ENCODE peak calls at places on chromosomes 4 and X, in nine cellular contexts. One of them, this sample, is unnamed.

GRCh38 chr4:80265571-80266266 is 745 bp upstream of the FGF5 start:
- DNase-seq in left ventricle myocardium inferior: no peak
- DNase-seq in mammary epithelial cell: peak; percentile 80
- DNase-seq in right lobe of liver: no peak
- DNase-seq in testis: no peak
- DNase-seq in gastrocnemius medialis: no peak
- DNase-seq in suprapubic skin: peak; percentile 58
- DNase-seq in A673: no peak
- DNase-seq in kidney: no peak
- DNase-seq in this sample: no peak

GRCh38 chrX:43969504-43970501 is 3.4 kb downstream of the NDP start:
- DNase-seq in left ventricle myocardium inferior: no peak
- DNase-seq in mammary epithelial cell: no peak
- DNase-seq in right lobe of liver: no peak
- DNase-seq in testis: peak; percentile 14
- DNase-seq in gastrocnemius medialis: no peak
- DNase-seq in suprapubic skin: no peak
- DNase-seq in A673: no peak
- DNase-seq in kidney: peak; percentile 61
- DNase-seq in this sample: no peak

GRCh38 chrX:136163694-136164093 is 16.4 kb downstream of the FHL1 start:
- DNase-seq in left ventricle myocardium inferior: no peak
- DNase-seq in mammary epithelial cell: no peak
- DNase-seq in right lobe of liver: no peak
- DNase-seq in testis: no peak
- DNase-seq in gastrocnemius medialis: no peak
- DNase-seq in suprapubic skin: no peak
- DNase-seq in A673: no peak
- DNase-seq in kidney: no peak
- DNase-seq in this sample: no peak

GRCh38 chr4:74967324-74967723 is 34.4 kb downstream of the PARM1 start:
- DNase-seq in left ventricle myocardium inferior: no peak
- DNase-seq in mammary epithelial cell: peak; percentile 2
- DNase-seq in right lobe of liver: no peak
- DNase-seq in testis: no peak
- DNase-seq in gastrocnemius medialis: no peak
- DNase-seq in suprapubic skin: no peak
- DNase-seq in A673: no peak
- DNase-seq in kidney: no peak
- DNase-seq in this sample: no peak

GRCh38 chr4:144374065-144374464 is 233.5 kb upstream of the GYPA start:
- DNase-seq in left ventricle myocardium inferior: no peak
- DNase-seq in mammary epithelial cell: no peak
- DNase-seq in right lobe of liver: no peak
- DNase-seq in testis: no peak
- DNase-seq in gastrocnemius medialis: no peak
- DNase-seq in suprapubic skin: no peak
- DNase-seq in A673: no peak
- DNase-seq in kidney: no peak
- DNase-seq in this sample: no peak

GRCh38 chr4:176849076-176849475 is 56.4 kb upstream of the VEGFC start:
- DNase-seq in left ventricle myocardium inferior: no peak
- DNase-seq in mammary epithelial cell: peak; percentile 41
- DNase-seq in right lobe of liver: no peak
- DNase-seq in testis: no peak
- DNase-seq in gastrocnemius medialis: no peak
- DNase-seq in suprapubic skin: no peak
- DNase-seq in A673: no peak
- DNase-seq in kidney: no peak
- DNase-seq in this sample: no peak

GRCh38 chr4:8651661-8652180 is 59.2 kb downstream of the CPZ start:
- DNase-seq in left ventricle myocardium inferior: no peak
- DNase-seq in mammary epithelial cell: no peak
- DNase-seq in right lobe of liver: no peak
- DNase-seq in testis: no peak
- DNase-seq in gastrocnemius medialis: no peak
- DNase-seq in suprapubic skin: no peak
- DNase-seq in A673: no peak
- DNase-seq in kidney: peak; percentile 58
- DNase-seq in this sample: peak; percentile 70

GRCh38 chrX:131741103-131741581 is 197.3 kb downstream of the OR13H1 start:
- DNase-seq in left ventricle myocardium inferior: no peak
- DNase-seq in mammary epithelial cell: peak; percentile 79
- DNase-seq in right lobe of liver: peak; percentile 74
- DNase-seq in testis: no peak
- DNase-seq in gastrocnemius medialis: no peak
- DNase-seq in suprapubic skin: peak; percentile 85
- DNase-seq in A673: no peak
- DNase-seq in kidney: peak; percentile 89
- DNase-seq in this sample: peak; percentile 82

GRCh38 chr4:141464366-141464765 is 172.0 kb upstream of the IL15 start:
- DNase-seq in left ventricle myocardium inferior: no peak
- DNase-seq in mammary epithelial cell: no peak
- DNase-seq in right lobe of liver: no peak
- DNase-seq in testis: no peak
- DNase-seq in gastrocnemius medialis: no peak
- DNase-seq in suprapubic skin: no peak
- DNase-seq in A673: no peak
- DNase-seq in kidney: no peak
- DNase-seq in this sample: no peak

GRCh38 chrX:105451426-105451825 is 230.9 kb upstream of the TEX13A start:
- DNase-seq in left ventricle myocardium inferior: no peak
- DNase-seq in mammary epithelial cell: no peak
- DNase-seq in right lobe of liver: no peak
- DNase-seq in testis: no peak
- DNase-seq in gastrocnemius medialis: no peak
- DNase-seq in suprapubic skin: no peak
- DNase-seq in A673: no peak
- DNase-seq in kidney: no peak
- DNase-seq in this sample: no peak

GRCh38 chr4:26023191-26023972 is 109.4 kb downstream of the SMIM20 start:
- DNase-seq in left ventricle myocardium inferior: no peak
- DNase-seq in mammary epithelial cell: no peak
- DNase-seq in right lobe of liver: no peak
- DNase-seq in testis: no peak
- DNase-seq in gastrocnemius medialis: no peak
- DNase-seq in suprapubic skin: no peak
- DNase-seq in A673: no peak
- DNase-seq in kidney: no peak
- DNase-seq in this sample: no peak

GRCh38 chrX:2691543-2692220 is 587 bp downstream of the CD99 start:
- DNase-seq in left ventricle myocardium inferior: peak; percentile 77
- DNase-seq in mammary epithelial cell: no peak
- DNase-seq in right lobe of liver: peak; percentile 61
- DNase-seq in testis: peak; percentile 72
- DNase-seq in gastrocnemius medialis: peak; percentile 74
- DNase-seq in suprapubic skin: peak; percentile 82
- DNase-seq in A673: peak; percentile 74
- DNase-seq in kidney: peak; percentile 81
- DNase-seq in this sample: peak; percentile 83

GRCh38 chrX:2694868-2695267 is 3.8 kb downstream of the CD99 start:
- DNase-seq in left ventricle myocardium inferior: no peak
- DNase-seq in mammary epithelial cell: no peak
- DNase-seq in right lobe of liver: no peak
- DNase-seq in testis: no peak
- DNase-seq in gastrocnemius medialis: no peak
- DNase-seq in suprapubic skin: no peak
- DNase-seq in A673: no peak
- DNase-seq in kidney: no peak
- DNase-seq in this sample: no peak

GRCh38 chrX:2693123-2693438 is 2.0 kb downstream of the CD99 start:
- DNase-seq in left ventricle myocardium inferior: no peak
- DNase-seq in mammary epithelial cell: no peak
- DNase-seq in right lobe of liver: no peak
- DNase-seq in testis: no peak
- DNase-seq in gastrocnemius medialis: no peak
- DNase-seq in suprapubic skin: no peak
- DNase-seq in A673: no peak
- DNase-seq in kidney: no peak
- DNase-seq in this sample: no peak

GRCh38 chrX:2692221-2693122 is 1.4 kb downstream of the CD99 start:
- DNase-seq in left ventricle myocardium inferior: peak; percentile 63
- DNase-seq in mammary epithelial cell: no peak
- DNase-seq in right lobe of liver: peak; percentile 42
- DNase-seq in testis: peak; percentile 63
- DNase-seq in gastrocnemius medialis: no peak
- DNase-seq in suprapubic skin: no peak
- DNase-seq in A673: no peak
- DNase-seq in kidney: no peak
- DNase-seq in this sample: peak; percentile 43

DNA sequence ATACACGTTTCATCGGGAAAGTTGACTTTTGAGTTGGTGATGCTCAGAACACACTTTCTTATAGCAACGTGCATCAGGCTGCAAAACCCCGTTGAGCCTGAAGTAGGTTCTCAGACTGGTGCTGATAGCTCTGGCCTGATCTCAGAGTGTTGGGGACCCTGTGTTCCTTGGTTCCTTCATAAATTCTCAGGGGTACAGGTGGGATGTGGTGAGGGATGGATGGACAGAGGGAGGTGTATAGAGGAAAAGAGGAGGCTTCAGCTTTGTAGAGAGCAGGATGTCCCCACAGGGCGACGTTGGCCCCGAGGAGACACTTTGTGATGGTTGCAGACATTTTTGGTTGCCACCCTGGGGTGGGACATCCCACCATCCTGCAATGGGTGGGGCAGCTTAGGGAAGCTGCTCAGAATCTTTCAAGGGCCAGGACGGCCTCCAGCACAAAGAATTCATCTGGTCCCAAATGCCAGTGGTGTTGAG is 2.5 kb downstream of the CD99 start:
- DNase-seq in left ventricle myocardium inferior: no peak
- DNase-seq in mammary epithelial cell: no peak
- DNase-seq in right lobe of liver: no peak
- DNase-seq in testis: no peak
- DNase-seq in gastrocnemius medialis: no peak
- DNase-seq in suprapubic skin: no peak
- DNase-seq in A673: no peak
- DNase-seq in kidney: no peak
- DNase-seq in this sample: no peak
- H3K4me1 ChIP-seq in left ventricle myocardium inferior: peaks cover 83% of the 10 kb centered on the region
- H3K4me1 ChIP-seq in mammary epithelial cell: peaks cover 18% of the 10 kb centered on the region
- H3K4me1 ChIP-seq in right lobe of liver: peaks cover 7% of the 10 kb centered on the region
- H3K4me1 ChIP-seq in testis: peaks cover 50% of the 10 kb centered on the region
- H3K4me1 ChIP-seq in gastrocnemius medialis: peaks cover 59% of the 10 kb centered on the region
- H3K4me1 ChIP-seq in suprapubic skin: peaks cover 68% of the 10 kb centered on the region
- H3K4me1 ChIP-seq in A673: peaks cover 52% of the 10 kb centered on the region
- H3K4me1 ChIP-seq in kidney: peaks cover 9% of the 10 kb centered on the region
- H3K4me1 ChIP-seq in this sample: peaks cover 64% of the 10 kb centered on the region

DNA sequence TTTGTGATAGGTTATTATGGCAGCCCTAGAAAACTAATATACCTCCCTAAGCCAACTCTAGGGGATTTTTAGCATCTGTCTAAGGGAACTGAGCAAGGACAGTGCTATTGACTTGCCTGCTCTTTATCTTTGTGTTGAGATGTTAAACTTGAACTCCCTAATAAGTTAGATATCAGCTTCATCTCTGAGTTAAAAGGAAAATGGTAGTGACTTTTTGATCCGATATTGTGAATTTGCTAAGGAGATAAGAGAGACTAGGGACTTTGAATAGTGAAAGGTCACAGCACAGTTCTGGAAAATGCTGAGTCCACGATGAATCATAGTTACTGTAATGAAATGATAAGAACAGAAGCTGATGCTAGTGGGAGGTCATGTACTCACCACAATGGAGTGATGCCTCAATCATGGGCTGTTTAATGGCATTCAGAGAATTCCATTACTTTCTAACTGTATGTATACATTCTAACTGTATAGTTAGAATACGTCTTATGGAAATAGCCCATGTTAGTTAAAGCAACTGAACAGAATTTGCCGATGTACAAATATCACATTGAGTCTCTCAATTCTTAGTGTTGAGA is 147.2 kb downstream of the GLRA3 start:
- DNase-seq in left ventricle myocardium inferior: no peak
- DNase-seq in mammary epithelial cell: peak; percentile 9
- DNase-seq in right lobe of liver: no peak
- DNase-seq in testis: no peak
- DNase-seq in gastrocnemius medialis: no peak
- DNase-seq in suprapubic skin: no peak
- DNase-seq in A673: no peak
- DNase-seq in kidney: no peak
- DNase-seq in this sample: no peak
- H3K27ac ChIP-seq in left ventricle myocardium inferior: no peak overlapping the region
- H3K27ac ChIP-seq in mammary epithelial cell: no peak overlapping the region
- H3K27ac ChIP-seq in right lobe of liver: no peak overlapping the region
- H3K27ac ChIP-seq in testis: no peak overlapping the region
- H3K27ac ChIP-seq in gastrocnemius medialis: no peak overlapping the region
- H3K27ac ChIP-seq in suprapubic skin: no peak overlapping the region
- H3K27ac ChIP-seq in A673: no peak overlapping the region
- H3K27ac ChIP-seq in kidney: no peak overlapping the region
- H3K27ac ChIP-seq in this sample: no peak overlapping the region

GRCh38 chr4:52646096-52646495 is 13.0 kb downstream of the USP46 start:
- DNase-seq in left ventricle myocardium inferior: no peak
- DNase-seq in mammary epithelial cell: no peak
- DNase-seq in right lobe of liver: no peak
- DNase-seq in testis: no peak
- DNase-seq in gastrocnemius medialis: no peak
- DNase-seq in suprapubic skin: no peak
- DNase-seq in A673: no peak
- DNase-seq in kidney: no peak
- DNase-seq in this sample: no peak
- H3K4me3 ChIP-seq in left ventricle myocardium inferior: no peak overlapping the region
- H3K4me3 ChIP-seq in mammary epithelial cell: no peak overlapping the region
- H3K4me3 ChIP-seq in right lobe of liver: no peak overlapping the region
- H3K4me3 ChIP-seq in testis: no peak overlapping the region
- H3K4me3 ChIP-seq in gastrocnemius medialis: no peak overlapping the region
- H3K4me3 ChIP-seq in suprapubic skin: no peak overlapping the region
- H3K4me3 ChIP-seq in A673: no peak overlapping the region
- H3K4me3 ChIP-seq in kidney: no peak overlapping the region
- H3K4me3 ChIP-seq in this sample: no peak overlapping the region

GRCh38 chr4:185834778-185835177 is 22.8 kb upstream of the SORBS2 start:
- DNase-seq in left ventricle myocardium inferior: no peak
- DNase-seq in mammary epithelial cell: no peak
- DNase-seq in right lobe of liver: no peak
- DNase-seq in testis: no peak
- DNase-seq in gastrocnemius medialis: no peak
- DNase-seq in suprapubic skin: no peak
- DNase-seq in A673: no peak
- DNase-seq in kidney: no peak
- DNase-seq in this sample: no peak

GRCh38 chr4:185836268-185837084 is 24.5 kb upstream of the SORBS2 start:
- DNase-seq in left ventricle myocardium inferior: no peak
- DNase-seq in mammary epithelial cell: no peak
- DNase-seq in right lobe of liver: no peak
- DNase-seq in testis: no peak
- DNase-seq in gastrocnemius medialis: no peak
- DNase-seq in suprapubic skin: no peak
- DNase-seq in A673: no peak
- DNase-seq in kidney: no peak
- DNase-seq in this sample: no peak

GRCh38 chr4:185834088-185834487 is 22.1 kb upstream of the SORBS2 start:
- DNase-seq in left ventricle myocardium inferior: no peak
- DNase-seq in mammary epithelial cell: no peak
- DNase-seq in right lobe of liver: no peak
- DNase-seq in testis: no peak
- DNase-seq in gastrocnemius medialis: no peak
- DNase-seq in suprapubic skin: no peak
- DNase-seq in A673: no peak
- DNase-seq in kidney: no peak
- DNase-seq in this sample: no peak

GRCh38 chr4:185835814-185836213 is 23.8 kb upstream of the SORBS2 start:
- DNase-seq in left ventricle myocardium inferior: no peak
- DNase-seq in mammary epithelial cell: no peak
- DNase-seq in right lobe of liver: no peak
- DNase-seq in testis: no peak
- DNase-seq in gastrocnemius medialis: no peak
- DNase-seq in suprapubic skin: no peak
- DNase-seq in A673: no peak
- DNase-seq in kidney: no peak
- DNase-seq in this sample: no peak

GRCh38 chr4:185835336-185835735 is 23.3 kb upstream of the SORBS2 start:
- DNase-seq in left ventricle myocardium inferior: no peak
- DNase-seq in mammary epithelial cell: no peak
- DNase-seq in right lobe of liver: no peak
- DNase-seq in testis: no peak
- DNase-seq in gastrocnemius medialis: no peak
- DNase-seq in suprapubic skin: no peak
- DNase-seq in A673: no peak
- DNase-seq in kidney: no peak
- DNase-seq in this sample: no peak
- H3K4me1 ChIP-seq in left ventricle myocardium inferior: peaks cover 68% of the 10 kb centered on the region
- H3K4me1 ChIP-seq in mammary epithelial cell: peaks cover 26% of the 10 kb centered on the region
- H3K4me1 ChIP-seq in right lobe of liver: peaks cover 38% of the 10 kb centered on the region
- H3K4me1 ChIP-seq in testis: peaks cover 11% of the 10 kb centered on the region
- H3K4me1 ChIP-seq in gastrocnemius medialis: peaks cover 9% of the 10 kb centered on the region
- H3K4me1 ChIP-seq in suprapubic skin: peaks cover 17% of the 10 kb centered on the region
- H3K4me1 ChIP-seq in A673: peaks cover 17% of the 10 kb centered on the region
- H3K4me1 ChIP-seq in kidney: peaks cover 7% of the 10 kb centered on the region
- H3K4me1 ChIP-seq in this sample: peaks cover 15% of the 10 kb centered on the region